ENCODE peak calls at places on chromosomes 16 and 17, in five cellular contexts. One of them, this sample, is unnamed. For H3K4me1, the result is how much of the 10 kb centered on the place peaks cover.

GRCh38 chr17:6161456-6161855 is 91.3 kb downstream of the WSCD1 start:
- DNase-seq in A549: no peak
- DNase-seq in tibial artery: no peak
- DNase-seq in thoracic aorta: no peak
- DNase-seq in pancreas: no peak
- DNase-seq in this sample: no peak

GRCh38 chr17:60640503-60640902 is 37.1 kb upstream of the BCAS3 start:
- DNase-seq in A549: peak
- DNase-seq in tibial artery: no peak
- DNase-seq in thoracic aorta: no peak
- DNase-seq in pancreas: no peak
- DNase-seq in this sample: no peak

GRCh38 chr17:82596837-82597672 is 51.2 kb downstream of the WDR45B start:
- DNase-seq in A549: no peak
- DNase-seq in tibial artery: no peak
- DNase-seq in thoracic aorta: no peak
- DNase-seq in pancreas: peak
- DNase-seq in this sample: no peak

GRCh38 chr16:62041401-62041800 is 5.2 kb upstream of the CDH8 start:
- DNase-seq in A549: peak
- DNase-seq in tibial artery: no peak
- DNase-seq in thoracic aorta: no peak
- DNase-seq in pancreas: no peak
- DNase-seq in this sample: peak

GRCh38 chr16:972316-973002 is 1.7 kb upstream of the LMF1 start:
- DNase-seq in A549: no peak
- DNase-seq in tibial artery: no peak
- DNase-seq in thoracic aorta: no peak
- DNase-seq in pancreas: peak
- DNase-seq in this sample: no peak

GRCh38 chr16:17340804-17341203 is 130.0 kb downstream of the XYLT1 start:
- DNase-seq in A549: no peak
- DNase-seq in tibial artery: no peak
- DNase-seq in thoracic aorta: no peak
- DNase-seq in pancreas: no peak
- DNase-seq in this sample: no peak

GRCh38 chr16:31201511-31202401 is 804 bp downstream of the PYCARD start:
- DNase-seq in A549: no peak
- DNase-seq in tibial artery: no peak
- DNase-seq in thoracic aorta: no peak
- DNase-seq in pancreas: peak
- DNase-seq in this sample: no peak

GRCh38 chr17:45902892-45903346 is 8.6 kb downstream of the MAPT start:
- DNase-seq in A549: no peak
- DNase-seq in tibial artery: no peak
- DNase-seq in thoracic aorta: no peak
- DNase-seq in pancreas: peak
- DNase-seq in this sample: no peak

GRCh38 chr16:70160821-70161220 is 12.8 kb upstream of the CLEC18C start:
- DNase-seq in A549: no peak
- DNase-seq in tibial artery: no peak
- DNase-seq in thoracic aorta: no peak
- DNase-seq in pancreas: no peak
- DNase-seq in this sample: no peak

GRCh38 chr17:76537578-76538280 is at the start of gene CYGB:
- DNase-seq in A549: no peak
- DNase-seq in tibial artery: no peak
- DNase-seq in thoracic aorta: no peak
- DNase-seq in pancreas: no peak
- DNase-seq in this sample: no peak

GRCh38 chr16:119835-120234 is 18.6 kb downstream of the NPRL3 start:
- DNase-seq in A549: no peak
- DNase-seq in tibial artery: no peak
- DNase-seq in thoracic aorta: no peak
- DNase-seq in pancreas: no peak
- DNase-seq in this sample: no peak

GRCh38 chr16:31305219-31305618 is 45.4 kb downstream of the ITGAM start:
- DNase-seq in A549: no peak
- DNase-seq in tibial artery: no peak
- DNase-seq in thoracic aorta: no peak
- DNase-seq in pancreas: no peak
- DNase-seq in this sample: no peak

GRCh38 chr17:1830288-1830687 is 483 bp downstream of the RPA1 start:
- DNase-seq in A549: peak
- DNase-seq in tibial artery: no peak
- DNase-seq in thoracic aorta: no peak
- DNase-seq in pancreas: no peak
- DNase-seq in this sample: no peak

GRCh38 chr16:22732959-22733358 is 81.0 kb upstream of the HS3ST2 start:
- DNase-seq in A549: no peak
- DNase-seq in tibial artery: no peak
- DNase-seq in thoracic aorta: no peak
- DNase-seq in pancreas: no peak
- DNase-seq in this sample: no peak

GRCh38 chr17:31329221-31329620 is 7.8 kb upstream of the EVI2A start:
- DNase-seq in A549: no peak
- DNase-seq in tibial artery: no peak
- DNase-seq in thoracic aorta: no peak
- DNase-seq in pancreas: no peak
- DNase-seq in this sample: no peak

GRCh38 chr16:24991349-24991748 is 23.8 kb downstream of the ARHGAP17 start:
- DNase-seq in A549: no peak
- DNase-seq in tibial artery: no peak
- DNase-seq in thoracic aorta: no peak
- DNase-seq in pancreas: no peak
- DNase-seq in this sample: no peak

GRCh38 chr17:17823433-17824118 is 13.2 kb downstream of the SREBF1 start:
- DNase-seq in A549: peak
- DNase-seq in tibial artery: peak
- DNase-seq in thoracic aorta: peak
- DNase-seq in pancreas: peak
- DNase-seq in this sample: peak
- H3K4me1 ChIP-seq in A549: half or more
- H3K4me1 ChIP-seq in tibial artery: under half
- H3K4me1 ChIP-seq in thoracic aorta: under half
- H3K4me1 ChIP-seq in pancreas: under half
- H3K4me1 ChIP-seq in this sample: under half

DNA sequence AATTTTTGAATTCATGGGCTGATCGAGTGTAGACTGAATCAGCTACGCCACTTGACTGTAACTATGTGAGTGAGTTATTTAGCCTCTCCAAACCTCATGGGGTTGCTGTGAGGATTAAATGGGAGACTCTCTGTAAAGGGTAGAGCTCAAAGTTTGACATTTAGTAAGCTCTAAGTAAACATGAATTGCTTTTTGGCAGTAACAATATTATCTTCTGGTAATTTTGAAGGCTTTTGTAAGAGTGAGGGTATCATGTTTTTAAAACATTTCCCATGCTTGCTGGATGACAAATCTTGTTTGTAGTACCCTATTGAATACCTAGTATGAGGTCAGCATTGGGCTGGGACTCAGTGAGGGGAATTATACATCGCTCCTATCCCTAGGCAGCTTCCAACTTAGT is 35.3 kb downstream of the MRTFB start:
- DNase-seq in A549: no peak
- DNase-seq in tibial artery: no peak
- DNase-seq in thoracic aorta: no peak
- DNase-seq in pancreas: no peak
- DNase-seq in this sample: no peak
- H3K4me1 ChIP-seq in A549: half or more
- H3K4me1 ChIP-seq in tibial artery: under half
- H3K4me1 ChIP-seq in thoracic aorta: under half
- H3K4me1 ChIP-seq in pancreas: under half
- H3K4me1 ChIP-seq in this sample: under half

GRCh38 chr17:75361344-75361743 is 44.1 kb downstream of the GRB2 start:
- DNase-seq in A549: no peak
- DNase-seq in tibial artery: no peak
- DNase-seq in thoracic aorta: no peak
- DNase-seq in pancreas: no peak
- DNase-seq in this sample: no peak
- H3K4me1 ChIP-seq in A549: half or more
- H3K4me1 ChIP-seq in tibial artery: under half
- H3K4me1 ChIP-seq in thoracic aorta: half or more
- H3K4me1 ChIP-seq in pancreas: under half
- H3K4me1 ChIP-seq in this sample: under half

DNA sequence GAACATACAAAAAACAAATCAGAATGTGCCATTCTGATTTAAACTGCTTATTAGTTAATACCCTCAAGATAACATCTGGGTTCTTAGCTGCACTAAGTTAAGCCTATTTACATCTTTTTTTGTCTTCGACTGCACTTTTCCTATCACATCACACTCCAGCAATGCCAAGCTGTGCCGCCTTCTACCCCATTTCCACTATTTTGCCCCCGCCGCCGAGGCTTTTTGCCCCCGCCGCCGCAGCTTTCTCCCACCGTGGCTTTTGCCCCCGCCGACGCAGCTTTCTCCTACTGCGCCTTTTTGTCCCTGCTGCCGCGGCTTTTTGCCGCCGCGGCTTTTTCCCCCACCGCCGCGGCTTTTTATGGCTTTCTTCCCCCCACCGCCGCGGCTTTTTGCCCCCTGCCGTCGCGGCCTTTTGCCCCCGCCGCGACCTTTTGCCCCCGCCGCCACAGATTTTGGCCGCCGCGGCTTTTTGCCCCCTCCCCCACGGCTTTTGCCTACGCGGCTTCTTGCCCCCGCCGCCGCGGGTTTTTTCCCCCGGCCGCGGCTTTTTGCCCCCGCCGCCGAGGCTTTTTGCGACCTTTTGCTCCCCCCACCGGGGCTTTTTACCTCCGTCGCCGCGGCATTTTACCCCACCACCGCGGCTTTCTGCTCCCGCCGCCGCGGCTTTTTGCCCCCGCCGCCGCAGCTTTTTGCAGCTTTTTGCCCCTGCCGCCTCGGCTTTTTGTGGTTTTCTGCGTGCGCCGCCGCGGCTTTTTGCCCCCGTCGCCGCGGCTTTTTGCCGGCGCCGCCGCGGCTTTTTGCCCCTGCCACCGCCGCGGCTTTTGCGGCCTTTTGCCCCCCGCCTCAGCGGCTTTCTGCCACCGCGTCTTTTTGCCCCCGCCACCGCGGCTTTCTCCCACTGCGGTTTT is 331.4 kb upstream of the WSB1 start:
- DNase-seq in A549: no peak
- DNase-seq in tibial artery: no peak
- DNase-seq in thoracic aorta: no peak
- DNase-seq in pancreas: no peak
- DNase-seq in this sample: no peak
- H3K4me1 ChIP-seq in A549: under half
- H3K4me1 ChIP-seq in tibial artery: under half
- H3K4me1 ChIP-seq in thoracic aorta: under half
- H3K4me1 ChIP-seq in pancreas: under half
- H3K4me1 ChIP-seq in this sample: under half

GRCh38 chr17:80786887-80787286 is 204.8 kb upstream of the CHMP6 start:
- DNase-seq in A549: no peak
- DNase-seq in tibial artery: peak
- DNase-seq in thoracic aorta: no peak
- DNase-seq in pancreas: no peak
- DNase-seq in this sample: no peak

GRCh38 chr17:80789356-80789902 is 202.2 kb upstream of the CHMP6 start:
- DNase-seq in A549: peak
- DNase-seq in tibial artery: peak
- DNase-seq in thoracic aorta: peak
- DNase-seq in pancreas: no peak
- DNase-seq in this sample: no peak

GRCh38 chr17:80783971-80784370 is 207.7 kb upstream of the CHMP6 start:
- DNase-seq in A549: no peak
- DNase-seq in tibial artery: no peak
- DNase-seq in thoracic aorta: no peak
- DNase-seq in pancreas: no peak
- DNase-seq in this sample: peak

GRCh38 chr17:80785477-80786178 is 206.0 kb upstream of the CHMP6 start:
- DNase-seq in A549: no peak
- DNase-seq in tibial artery: peak
- DNase-seq in thoracic aorta: no peak
- DNase-seq in pancreas: no peak
- DNase-seq in this sample: no peak

GRCh38 chr17:80786470-80786869 is 205.2 kb upstream of the CHMP6 start:
- DNase-seq in A549: no peak
- DNase-seq in tibial artery: peak
- DNase-seq in thoracic aorta: no peak
- DNase-seq in pancreas: no peak
- DNase-seq in this sample: no peak
- H3K4me1 ChIP-seq in A549: half or more
- H3K4me1 ChIP-seq in tibial artery: under half
- H3K4me1 ChIP-seq in thoracic aorta: half or more
- H3K4me1 ChIP-seq in pancreas: under half
- H3K4me1 ChIP-seq in this sample: under half

DNA sequence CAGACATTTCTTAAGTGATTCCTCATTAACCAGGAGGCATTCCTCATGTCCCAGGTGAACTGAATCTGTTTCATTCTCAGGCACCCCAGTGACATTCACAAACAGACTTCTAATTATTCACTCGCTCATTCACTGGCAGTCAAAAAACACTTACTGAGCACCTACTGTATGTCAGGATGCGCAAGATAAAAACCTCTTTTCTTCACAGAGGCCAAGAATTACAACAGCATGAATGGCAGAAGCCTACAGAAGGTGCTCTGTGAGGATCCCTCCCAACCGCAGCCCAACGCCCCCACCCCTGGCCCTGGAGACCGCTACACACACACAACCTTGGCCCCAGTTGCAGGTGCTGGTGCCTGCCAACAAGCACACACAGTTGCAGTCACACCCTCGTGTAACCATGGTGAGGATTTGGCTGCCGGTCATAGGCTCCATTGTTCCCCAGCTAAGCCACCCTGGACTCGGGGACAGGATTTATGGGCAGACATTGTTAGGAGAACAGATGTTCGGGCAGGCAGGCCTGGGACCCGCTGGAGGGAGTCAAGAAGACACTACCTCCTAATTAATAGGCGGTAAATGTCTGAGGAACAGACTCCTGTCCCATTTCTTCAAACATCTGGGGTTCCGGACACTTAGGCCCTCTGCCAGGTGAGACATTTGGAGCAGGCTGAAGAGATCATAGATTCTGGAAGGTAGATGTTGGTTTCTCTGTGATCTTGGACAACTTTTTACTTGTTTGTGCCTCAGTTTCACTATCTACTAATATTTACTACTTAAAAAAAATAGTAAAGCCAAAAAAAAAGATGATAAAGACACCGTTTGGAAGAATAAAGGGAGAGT is 43.2 kb downstream of the CUEDC1 start:
- DNase-seq in A549: no peak
- DNase-seq in tibial artery: peak
- DNase-seq in thoracic aorta: peak
- DNase-seq in pancreas: peak
- DNase-seq in this sample: no peak
- H3K4me1 ChIP-seq in A549: half or more
- H3K4me1 ChIP-seq in tibial artery: under half
- H3K4me1 ChIP-seq in thoracic aorta: half or more
- H3K4me1 ChIP-seq in pancreas: under half
- H3K4me1 ChIP-seq in this sample: under half

DNA sequence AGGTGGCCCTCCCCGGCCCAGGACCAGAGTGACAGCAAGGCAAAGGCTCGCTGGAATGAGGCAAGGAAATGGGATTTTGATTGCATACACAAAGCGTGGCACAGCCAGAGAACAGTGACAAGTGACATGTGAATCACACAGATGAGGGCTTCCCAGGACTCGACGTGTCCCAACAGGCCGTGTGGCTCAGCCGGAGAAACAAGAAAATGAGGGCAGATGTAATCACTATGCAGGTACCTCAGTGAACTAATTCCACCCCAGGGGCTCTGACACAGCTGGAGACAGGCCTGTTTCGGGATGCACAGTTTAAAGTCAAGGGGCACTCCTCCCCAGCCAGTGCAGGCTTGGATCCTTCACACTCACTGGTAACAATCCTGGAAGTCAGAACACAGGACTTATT is 125.4 kb downstream of the GAS7 start:
- DNase-seq in A549: no peak
- DNase-seq in tibial artery: no peak
- DNase-seq in thoracic aorta: no peak
- DNase-seq in pancreas: no peak
- DNase-seq in this sample: peak
- H3K4me1 ChIP-seq in A549: under half
- H3K4me1 ChIP-seq in tibial artery: under half
- H3K4me1 ChIP-seq in thoracic aorta: under half
- H3K4me1 ChIP-seq in pancreas: under half
- H3K4me1 ChIP-seq in this sample: under half

This sample was measured in Caco-2.